ENCODE peak calls at places on chromosomes 5 and 9, in eight cellular contexts. L is LoVo; E is H7; O is RWPE1; F is activated naive CD4-positive, alpha-beta T cell; N is HuH-7; Y is RPMI7951; T is HCEC 1CT. Z is an unnamed sample.

GRCh38 chr5:161167001-161167765 is 315.2 kb upstream of the ATP10B start:
- DNase-seq in L (no peak), E (no peak), O (no peak), F (no peak), N (no peak), Y (no peak), T (no peak), Z (no peak)

GRCh38 chr5:62608529-62609511 is 30.2 kb downstream of the LRRC70 start:
- DNase-seq in L (no peak), E (no peak), O (no peak), F (no peak), N (no peak), Y (no peak), T (no peak), Z (no peak)

GRCh38 chr5:155418960-155419579 is 405.5 kb downstream of the KIF4B start:
- DNase-seq in L (no peak), E (no peak), O (no peak), F (no peak), N (no peak), Y (no peak), T (no peak), Z (no peak)

GRCh38 chr9:120625222-120625621 is 45.3 kb upstream of the CDK5RAP2 start:
- DNase-seq in L (no peak), E (no peak), O (no peak), F (no peak), N (no peak), Y (peak; percentile 31), T (peak; percentile 69), Z (no peak)

GRCh38 chr9:78541868-78542267 is 244.9 kb downstream of the PSAT1 start:
- DNase-seq in L (no peak), E (no peak), O (no peak), F (no peak), N (no peak), Y (no peak), T (no peak), Z (no peak)

GRCh38 chr5:40406426-40407211 is 273.1 kb upstream of the PTGER4 start:
- DNase-seq in L (no peak), E (no peak), O (no peak), F (no peak), N (no peak), Y (peak; percentile 36), T (no peak), Z (no peak)

GRCh38 chr5:53423724-53424123 is 56.7 kb upstream of the FST start:
- DNase-seq in L (no peak), E (no peak), O (no peak), F (no peak), N (no peak), Y (peak; percentile 41), T (peak; percentile 52), Z (no peak)

GRCh38 chr9:117121331-117121730 is 293.5 kb downstream of the ASTN2 start:
- DNase-seq in L (no peak), E (no peak), O (no peak), F (no peak), N (no peak), Y (no peak), T (no peak), Z (no peak)

GRCh38 chr5:98839469-98840383 is 66.3 kb downstream of the RGMB start:
- DNase-seq in L (peak; percentile 18), E (peak; percentile 40), O (no peak), F (no peak), N (peak; percentile 40), Y (peak; percentile 54), T (no peak), Z (no peak)

Z was measured in WERI-Rb-1.